ENCODE peak calls at places on chromosomes 16 and 17, in five cellular contexts. One of them, this sample, is unnamed. For H3K4me1, the result is how much of the 10 kb centered on the place peaks cover.

GRCh38 chr17:2253768-2254406 is 49.7 kb downstream of the SMG6 start:
- ATAC-seq in K562: no peak
- ATAC-seq in right lobe of liver: peak
- ATAC-seq in body of pancreas: no peak
- ATAC-seq in IMR-90: no peak
- ATAC-seq in this sample: no peak

GRCh38 chr17:80603380-80603779 is 58.7 kb downstream of the RPTOR start:
- ATAC-seq in K562: no peak
- ATAC-seq in right lobe of liver: no peak
- ATAC-seq in body of pancreas: no peak
- ATAC-seq in IMR-90: no peak
- ATAC-seq in this sample: no peak

GRCh38 chr17:253091-253846 is 71.8 kb upstream of the DOC2B start:
- ATAC-seq in K562: no peak
- ATAC-seq in right lobe of liver: peak
- ATAC-seq in body of pancreas: no peak
- ATAC-seq in IMR-90: no peak
- ATAC-seq in this sample: no peak

GRCh38 chr17:72717676-72718075 is 374.8 kb downstream of the SLC39A11 start:
- ATAC-seq in K562: no peak
- ATAC-seq in right lobe of liver: no peak
- ATAC-seq in body of pancreas: no peak
- ATAC-seq in IMR-90: no peak
- ATAC-seq in this sample: no peak

GRCh38 chr17:9123594-9124553 is 102.6 kb downstream of the NTN1 start:
- ATAC-seq in K562: no peak
- ATAC-seq in right lobe of liver: no peak
- ATAC-seq in body of pancreas: no peak
- ATAC-seq in IMR-90: no peak
- ATAC-seq in this sample: no peak

GRCh38 chr16:88746511-88746910 is 38.5 kb downstream of the PIEZO1 start:
- ATAC-seq in K562: no peak
- ATAC-seq in right lobe of liver: no peak
- ATAC-seq in body of pancreas: no peak
- ATAC-seq in IMR-90: no peak
- ATAC-seq in this sample: peak

GRCh38 chr17:40825596-40825995 is 3.2 kb upstream of the KRT10 start:
- ATAC-seq in K562: no peak
- ATAC-seq in right lobe of liver: no peak
- ATAC-seq in body of pancreas: no peak
- ATAC-seq in IMR-90: no peak
- ATAC-seq in this sample: no peak

GRCh38 chr16:28136751-28137434 is 73.4 kb upstream of the GSG1L start:
- ATAC-seq in K562: no peak
- ATAC-seq in right lobe of liver: peak
- ATAC-seq in body of pancreas: no peak
- ATAC-seq in IMR-90: no peak
- ATAC-seq in this sample: no peak

GRCh38 chr17:57312242-57312641 is 55.9 kb downstream of the MSI2 start:
- ATAC-seq in K562: no peak
- ATAC-seq in right lobe of liver: no peak
- ATAC-seq in body of pancreas: no peak
- ATAC-seq in IMR-90: no peak
- ATAC-seq in this sample: no peak

GRCh38 chr17:59899099-59899498 is 6.2 kb downstream of the RPS6KB1 start:
- ATAC-seq in K562: peak
- ATAC-seq in right lobe of liver: peak
- ATAC-seq in body of pancreas: no peak
- ATAC-seq in IMR-90: no peak
- ATAC-seq in this sample: no peak

GRCh38 chr16:85484337-85485295 is 128.5 kb upstream of the GSE1 start:
- ATAC-seq in K562: peak
- ATAC-seq in right lobe of liver: no peak
- ATAC-seq in body of pancreas: no peak
- ATAC-seq in IMR-90: no peak
- ATAC-seq in this sample: no peak

GRCh38 chr17:33459078-33459940 is 166.2 kb upstream of the ASIC2 start:
- ATAC-seq in K562: peak
- ATAC-seq in right lobe of liver: no peak
- ATAC-seq in body of pancreas: no peak
- ATAC-seq in IMR-90: no peak
- ATAC-seq in this sample: no peak

GRCh38 chr16:19513377-19514053 is 8.4 kb downstream of the GDE1 start:
- ATAC-seq in K562: no peak
- ATAC-seq in right lobe of liver: peak
- ATAC-seq in body of pancreas: no peak
- ATAC-seq in IMR-90: peak
- ATAC-seq in this sample: no peak

GRCh38 chr16:27486344-27486743 is 63.4 kb downstream of the GTF3C1 start:
- ATAC-seq in K562: no peak
- ATAC-seq in right lobe of liver: no peak
- ATAC-seq in body of pancreas: no peak
- ATAC-seq in IMR-90: no peak
- ATAC-seq in this sample: no peak

GRCh38 chr17:1153795-1154546 is 25.8 kb downstream of the ABR start:
- ATAC-seq in K562: peak
- ATAC-seq in right lobe of liver: peak
- ATAC-seq in body of pancreas: no peak
- ATAC-seq in IMR-90: peak
- ATAC-seq in this sample: peak

GRCh38 chr17:31580331-31581021 is 189.0 kb downstream of the RAB11FIP4 start:
- ATAC-seq in K562: no peak
- ATAC-seq in right lobe of liver: peak
- ATAC-seq in body of pancreas: peak
- ATAC-seq in IMR-90: peak
- ATAC-seq in this sample: peak

GRCh38 chr16:47600376-47600775 is 139.2 kb downstream of the PHKB start:
- ATAC-seq in K562: no peak
- ATAC-seq in right lobe of liver: no peak
- ATAC-seq in body of pancreas: no peak
- ATAC-seq in IMR-90: no peak
- ATAC-seq in this sample: no peak

GRCh38 chr16:24999856-25000447 is 15.2 kb downstream of the ARHGAP17 start:
- ATAC-seq in K562: peak
- ATAC-seq in right lobe of liver: peak
- ATAC-seq in body of pancreas: peak
- ATAC-seq in IMR-90: peak
- ATAC-seq in this sample: no peak

GRCh38 chr16:2404099-2404498 is 25.1 kb upstream of the CCNF start:
- ATAC-seq in K562: peak
- ATAC-seq in right lobe of liver: no peak
- ATAC-seq in body of pancreas: no peak
- ATAC-seq in IMR-90: no peak
- ATAC-seq in this sample: no peak

GRCh38 chr16:55091213-55091870 is 160.7 kb downstream of the IRX5 start:
- ATAC-seq in K562: no peak
- ATAC-seq in right lobe of liver: peak
- ATAC-seq in body of pancreas: no peak
- ATAC-seq in IMR-90: no peak
- ATAC-seq in this sample: no peak

GRCh38 chr17:31140127-31140526 is 45.4 kb downstream of the NF1 start:
- ATAC-seq in K562: no peak
- ATAC-seq in right lobe of liver: no peak
- ATAC-seq in body of pancreas: no peak
- ATAC-seq in IMR-90: no peak
- ATAC-seq in this sample: no peak

GRCh38 chr17:77527836-77528505 is 387.2 kb downstream of the SEC14L1 start:
- ATAC-seq in K562: no peak
- ATAC-seq in right lobe of liver: no peak
- ATAC-seq in body of pancreas: no peak
- ATAC-seq in IMR-90: no peak
- ATAC-seq in this sample: no peak

GRCh38 chr16:57372372-57373116 is at the start of gene CX3CL1:
- ATAC-seq in K562: peak
- ATAC-seq in right lobe of liver: peak
- ATAC-seq in body of pancreas: peak
- ATAC-seq in IMR-90: peak
- ATAC-seq in this sample: peak

GRCh38 chr17:63819585-63820537 is 7.4 kb upstream of the PSMC5 start:
- ATAC-seq in K562: peak
- ATAC-seq in right lobe of liver: peak
- ATAC-seq in body of pancreas: no peak
- ATAC-seq in IMR-90: no peak
- ATAC-seq in this sample: no peak

GRCh38 chr17:4536742-4537411 is 18.3 kb downstream of the MYBBP1A start:
- ATAC-seq in K562: peak
- ATAC-seq in right lobe of liver: no peak
- ATAC-seq in body of pancreas: peak
- ATAC-seq in IMR-90: peak
- ATAC-seq in this sample: peak

GRCh38 chr16:26614102-26614864 is 452.4 kb upstream of the C16orf82 start:
- ATAC-seq in K562: no peak
- ATAC-seq in right lobe of liver: peak
- ATAC-seq in body of pancreas: no peak
- ATAC-seq in IMR-90: no peak
- ATAC-seq in this sample: no peak

GRCh38 chr16:7086842-7087616 is 245.6 kb upstream of the RBFOX1 start:
- ATAC-seq in K562: peak
- ATAC-seq in right lobe of liver: peak
- ATAC-seq in body of pancreas: no peak
- ATAC-seq in IMR-90: no peak
- ATAC-seq in this sample: no peak

GRCh38 chr16:85370543-85370880 is 242.6 kb upstream of the GSE1 start:
- ATAC-seq in K562: peak
- ATAC-seq in right lobe of liver: no peak
- ATAC-seq in body of pancreas: no peak
- ATAC-seq in IMR-90: no peak
- ATAC-seq in this sample: peak

GRCh38 chr17:40452074-40452787 is 9.0 kb downstream of the IGFBP4 start:
- ATAC-seq in K562: no peak
- ATAC-seq in right lobe of liver: no peak
- ATAC-seq in body of pancreas: no peak
- ATAC-seq in IMR-90: peak
- ATAC-seq in this sample: peak

GRCh38 chr17:41919840-41920579 is 1.3 kb upstream of the ACLY start:
- ATAC-seq in K562: no peak
- ATAC-seq in right lobe of liver: peak
- ATAC-seq in body of pancreas: no peak
- ATAC-seq in IMR-90: no peak
- ATAC-seq in this sample: no peak

GRCh38 chr16:14371778-14372431 is 258.2 kb downstream of the PARN start:
- ATAC-seq in K562: peak
- ATAC-seq in right lobe of liver: no peak
- ATAC-seq in body of pancreas: no peak
- ATAC-seq in IMR-90: no peak
- ATAC-seq in this sample: no peak

GRCh38 chr17:80774643-80775281 is 216.9 kb upstream of the CHMP6 start:
- ATAC-seq in K562: no peak
- ATAC-seq in right lobe of liver: no peak
- ATAC-seq in body of pancreas: no peak
- ATAC-seq in IMR-90: no peak
- ATAC-seq in this sample: no peak

GRCh38 chr16:5382484-5382883 is 284.9 kb upstream of the EEF2KMT start:
- ATAC-seq in K562: no peak
- ATAC-seq in right lobe of liver: no peak
- ATAC-seq in body of pancreas: no peak
- ATAC-seq in IMR-90: no peak
- ATAC-seq in this sample: no peak

GRCh38 chr16:4538386-4539235 is at the start of gene CDIP1:
- ATAC-seq in K562: peak
- ATAC-seq in right lobe of liver: peak
- ATAC-seq in body of pancreas: peak
- ATAC-seq in IMR-90: peak
- ATAC-seq in this sample: peak

GRCh38 chr17:4721203-4722135 is 9.8 kb upstream of the MED11 start:
- ATAC-seq in K562: peak
- ATAC-seq in right lobe of liver: peak
- ATAC-seq in body of pancreas: peak
- ATAC-seq in IMR-90: peak
- ATAC-seq in this sample: no peak

GRCh38 chr16:24974859-24975258 is 40.3 kb downstream of the ARHGAP17 start:
- ATAC-seq in K562: no peak
- ATAC-seq in right lobe of liver: peak
- ATAC-seq in body of pancreas: no peak
- ATAC-seq in IMR-90: no peak
- ATAC-seq in this sample: no peak

GRCh38 chr17:65463242-65463641 is 98.2 kb downstream of the AXIN2 start:
- ATAC-seq in K562: no peak
- ATAC-seq in right lobe of liver: peak
- ATAC-seq in body of pancreas: peak
- ATAC-seq in IMR-90: no peak
- ATAC-seq in this sample: peak

GRCh38 chr16:23374721-23375120 is 72.6 kb downstream of the SCNN1B start:
- ATAC-seq in K562: peak
- ATAC-seq in right lobe of liver: no peak
- ATAC-seq in body of pancreas: peak
- ATAC-seq in IMR-90: no peak
- ATAC-seq in this sample: no peak
- H3K27ac ChIP-seq in K562: no peak
- H3K27ac ChIP-seq in right lobe of liver: no peak
- H3K27ac ChIP-seq in body of pancreas: no peak
- H3K27ac ChIP-seq in IMR-90: no peak
- H3K27ac ChIP-seq in this sample: no peak

GRCh38 chr17:27264068-27264812 is 29.7 kb upstream of the WSB1 start:
- ATAC-seq in K562: no peak
- ATAC-seq in right lobe of liver: no peak
- ATAC-seq in body of pancreas: no peak
- ATAC-seq in IMR-90: no peak
- ATAC-seq in this sample: no peak
- H3K4me1 ChIP-seq in K562: under half
- H3K4me1 ChIP-seq in right lobe of liver: under half
- H3K4me1 ChIP-seq in body of pancreas: under half
- H3K4me1 ChIP-seq in IMR-90: under half
- H3K4me1 ChIP-seq in this sample: under half

GRCh38 chr17:82328141-82328993 is 5.2 kb downstream of the SECTM1 start:
- ATAC-seq in K562: no peak
- ATAC-seq in right lobe of liver: peak
- ATAC-seq in body of pancreas: no peak
- ATAC-seq in IMR-90: no peak
- ATAC-seq in this sample: no peak
- TF ChIP-seq POLR2A in K562: no peak
- TF ChIP-seq POLR2A in right lobe of liver: peak
- TF ChIP-seq POLR2A in body of pancreas: no peak
- TF ChIP-seq POLR2A in IMR-90: no peak
- TF ChIP-seq POLR2A in this sample: no peak

GRCh38 chr17:74890554-74890953 is 2.9 kb downstream of the FADS6 start:
- ATAC-seq in K562: no peak
- ATAC-seq in right lobe of liver: no peak
- ATAC-seq in body of pancreas: no peak
- ATAC-seq in IMR-90: no peak
- ATAC-seq in this sample: no peak
- H3K27ac ChIP-seq in K562: no peak
- H3K27ac ChIP-seq in right lobe of liver: no peak
- H3K27ac ChIP-seq in body of pancreas: no peak
- H3K27ac ChIP-seq in IMR-90: no peak
- H3K27ac ChIP-seq in this sample: no peak